ENCODE peak calls at places on chromosomes 11 and 22, in four cellular contexts. J is anterior cingulate cortex; A is dorsolateral prefrontal cortex; B is stimulated activated CD4-positive, alpha-beta T cell treated with anti-CD3 and anti-CD28 coated beads, Interleukin-4, amount 100 ng/mL, for 48 hours. C is an unnamed sample.
A peak's percentile ranks its signal among the peaks of the same experiment; 100 is the strongest.

GRCh38 chr11:113272281-113272680 is 42.1 kb upstream of the TTC12 start:
- DNase-seq in J (no peak), A (no peak), B (no peak), C (no peak)

GRCh38 chr11:77726524-77726923 is 88.9 kb upstream of the CLNS1A start:
- DNase-seq in J (no peak), A (no peak), B (no peak), C (no peak)

GRCh38 chr11:84420261-84420660 is 1134.1 kb upstream of the CCDC90B start:
- DNase-seq in J (no peak), A (no peak), B (no peak), C (no peak)

GRCh38 chr22:39132871-39133524 is 19.5 kb downstream of the CBX7 start:
- DNase-seq in J (no peak), A (no peak), B (no peak), C (no peak)

GRCh38 chr11:3949132-3949531 is 93.7 kb downstream of the STIM1 start:
- DNase-seq in J (no peak), A (no peak), B (no peak), C (no peak)

GRCh38 chr11:76850815-76851214 is 9.9 kb upstream of the ACER3 start:
- DNase-seq in J (no peak), A (no peak), B (no peak), C (peak; percentile 52)

GRCh38 chr11:2363130-2363529 is 14.0 kb upstream of the CD81 start:
- DNase-seq in J (no peak), A (no peak), B (no peak), C (no peak)

GRCh38 chr11:518463-519202 is 11.6 kb upstream of the RNH1 start:
- DNase-seq in J (no peak), A (peak; percentile 72), B (peak; percentile 76), C (no peak)

GRCh38 chr22:41619979-41620645 is 731 bp downstream of the DESI1 start:
- DNase-seq in J (peak; percentile 32), A (no peak), B (peak; percentile 44), C (peak; percentile 89)

GRCh38 chr11:23217072-23217471 is 356.8 kb upstream of the CCDC179 start:
- DNase-seq in J (no peak), A (no peak), B (no peak), C (no peak)

GRCh38 chr22:27780161-27780575 is 21.4 kb downstream of the MN1 start:
- DNase-seq in J (no peak), A (no peak), B (no peak), C (no peak)

GRCh38 chr11:46677991-46678740 is 22.3 kb downstream of the ARHGAP1 start:
- DNase-seq in J (no peak), A (no peak), B (no peak), C (no peak)

GRCh38 chr11:74024630-74025029 is 15.7 kb upstream of the UCP3 start:
- DNase-seq in J (no peak), A (no peak), B (peak; percentile 57), C (no peak)

GRCh38 chr11:66848671-66849500 is 5.6 kb downstream of the RCE1 start:
- DNase-seq in J (no peak), A (no peak), B (no peak), C (no peak)

GRCh38 chr22:37638351-37639069 is 959 bp upstream of the SH3BP1 start:
- DNase-seq in J (no peak), A (no peak), B (no peak), C (no peak)

GRCh38 chr11:18706330-18707243 is 8.0 kb downstream of the TMEM86A start:
- DNase-seq in J (peak; percentile 31), A (no peak), B (peak; percentile 11), C (no peak)

GRCh38 chr11:128694618-128695481 is 978 bp downstream of the FLI1 start:
- DNase-seq in J (no peak), A (no peak), B (no peak), C (no peak)

GRCh38 chr11:69670158-69670845 is 4.9 kb downstream of the LTO1 start:
- DNase-seq in J (peak; percentile 74), A (peak; percentile 80), B (peak; percentile 47), C (no peak)

GRCh38 chr11:14623036-14623435 is 20.6 kb upstream of the PDE3B start:
- DNase-seq in J (no peak), A (no peak), B (no peak), C (no peak)

GRCh38 chr11:2949920-2950319 is 20.7 kb upstream of the PHLDA2 start:
- DNase-seq in J (no peak), A (no peak), B (no peak), C (no peak)

GRCh38 chr11:64876226-64876750 is 2.1 kb downstream of the EHD1 start:
- DNase-seq in J (no peak), A (no peak), B (no peak), C (no peak)

GRCh38 chr11:28524098-28524497 is 415.9 kb downstream of the METTL15 start:
- DNase-seq in J (no peak), A (no peak), B (no peak), C (no peak)

GRCh38 chr11:130600139-130600538 is 151.7 kb downstream of the ADAMTS15 start:
- DNase-seq in J (no peak), A (no peak), B (no peak), C (no peak)

GRCh38 chr11:13376838-13377237 is 86.2 kb downstream of the BTBD10 start:
- DNase-seq in J (no peak), A (no peak), B (no peak), C (no peak)

GRCh38 chr11:17988465-17988864 is 24.4 kb downstream of the SERGEF start:
- DNase-seq in J (no peak), A (no peak), B (no peak), C (no peak)

GRCh38 chr11:130932086-130932712 is 15.9 kb upstream of the SNX19 start:
- DNase-seq in J (no peak), A (no peak), B (no peak), C (no peak)

GRCh38 chr11:96279421-96280290 is 63.3 kb downstream of the MAML2 start:
- DNase-seq in J (no peak), A (no peak), B (no peak), C (no peak)

GRCh38 chr11:62169935-62170334 is 20.1 kb upstream of the SCGB1D1 start:
- DNase-seq in J (no peak), A (no peak), B (no peak), C (no peak)

GRCh38 chr11:125941606-125942275 is 4.1 kb upstream of the VSIG10L2 start:
- DNase-seq in J (no peak), A (no peak), B (peak; percentile 44), C (no peak)

GRCh38 chr22:37218771-37219411 is 6.6 kb upstream of the SSTR3 start:
- DNase-seq in J (no peak), A (no peak), B (no peak), C (no peak)

C was measured in vagina.